ENCODE peak calls at places on chromosomes 16 and 17, in seven cellular contexts. U is HEK293T, F is NCI-H82, E is activated T-cell treated with anti-CD3 and anti-CD28 coated beads for 4 hours, A is mesothelial cell of epicardium, V is GM10248, C is posterior vena cava. S is an unnamed sample.

GRCh38 chr17:78735832-78736525 is 46.1 kb downstream of the CYTH1 start:
- DNase-seq in U (no peak), E (no peak), F (peak), V (no peak), A (no peak), C (no peak), S (no peak)

GRCh38 chr17:55346658-55347057 is 75.0 kb downstream of the MMD start:
- DNase-seq in U (no peak), C (no peak), A (no peak), E (no peak), V (no peak), F (no peak), S (no peak)

GRCh38 chr16:79146-80054 is 1.4 kb downstream of the MPG start:
- DNase-seq in A (no peak), U (no peak), C (no peak), E (no peak), F (no peak), V (no peak), S (no peak)

GRCh38 chr16:62752837-62753236 is 716.6 kb upstream of the CDH8 start:
- DNase-seq in E (no peak), F (no peak), A (no peak), U (no peak), C (no peak), V (no peak), S (no peak)

GRCh38 chr17:80772906-80773242 is 218.8 kb upstream of the CHMP6 start:
- DNase-seq in C (peak), A (no peak), E (no peak), U (no peak), F (no peak), V (no peak), S (peak)

GRCh38 chr16:67801889-67802288 is 4.5 kb downstream of the RANBP10 start:
- DNase-seq in V (no peak), C (no peak), F (no peak), A (no peak), E (peak), U (no peak), S (no peak)

GRCh38 chr17:82031303-82031884 is at the start of gene RAC3:
- DNase-seq in C (no peak), E (no peak), V (peak), F (peak), A (no peak), U (peak), S (no peak)

GRCh38 chr17:50564916-50565315 is 4.4 kb downstream of the CACNA1G start:
- DNase-seq in V (no peak), C (peak), F (peak), U (no peak), E (no peak), A (no peak), S (no peak)

GRCh38 chr17:65985571-65985970 is 206.4 kb downstream of the CEP112 start:
- DNase-seq in E (no peak), C (no peak), V (no peak), F (no peak), A (no peak), U (no peak), S (no peak)

GRCh38 chr16:14486520-14487303 is 143.3 kb downstream of the PARN start:
- DNase-seq in V (no peak), E (no peak), C (peak), A (peak), U (peak), F (peak), S (peak)

GRCh38 chr16:2091722-2092620 is 43.7 kb downstream of the PKD1 start:
- DNase-seq in C (no peak), A (no peak), U (no peak), V (no peak), F (no peak), E (no peak), S (no peak)

GRCh38 chr17:32303861-32304288 is 38.1 kb downstream of the C17orf75 start:
- DNase-seq in V (no peak), C (no peak), F (no peak), A (no peak), U (no peak), E (no peak), S (peak)

GRCh38 chr16:29745126-29745852 is 501 bp downstream of the C16orf54 start:
- DNase-seq in V (peak), A (no peak), F (no peak), C (peak), U (no peak), E (peak), S (no peak)

GRCh38 chr16:88830250-88830649 is 18.5 kb upstream of the APRT start:
- DNase-seq in U (no peak), V (no peak), E (no peak), F (no peak), C (no peak), A (no peak), S (no peak)

GRCh38 chr17:14168582-14168981 is 68.1 kb downstream of the CDRT15 start:
- DNase-seq in E (no peak), F (no peak), A (no peak), U (no peak), V (no peak), C (no peak), S (no peak)

GRCh38 chr16:65392831-65393565 is 271.1 kb upstream of the CDH11 start:
- DNase-seq in U (no peak), V (no peak), E (no peak), C (no peak), F (no peak), A (no peak), S (no peak)

GRCh38 chr17:35709874-35710273 is 21.6 kb upstream of the RASL10B start:
- DNase-seq in C (no peak), A (no peak), E (no peak), V (no peak), U (no peak), F (no peak), S (peak)

GRCh38 chr17:4004517-4005295 is 40.5 kb upstream of the ATP2A3 start:
- DNase-seq in V (peak), U (peak), E (peak), C (peak), A (no peak), F (peak), S (no peak)

GRCh38 chr16:74745926-74746325 is 28.7 kb downstream of the FA2H start:
- DNase-seq in C (no peak), F (no peak), V (no peak), E (no peak), A (no peak), U (no peak), S (no peak)

GRCh38 chr17:12693640-12694039 is 27.9 kb downstream of the MYOCD start:
- DNase-seq in C (no peak), U (no peak), V (no peak), A (no peak), F (no peak), E (no peak), S (no peak)

GRCh38 chr16:83542491-83542890 is 265.3 kb upstream of the HSBP1 start:
- DNase-seq in C (no peak), E (no peak), F (no peak), U (no peak), V (no peak), A (no peak), S (no peak)

GRCh38 chr17:76452102-76452645 is 778 bp downstream of the UBE2O start:
- DNase-seq in A (no peak), F (peak), E (no peak), C (peak), U (no peak), V (peak), S (no peak)

GRCh38 chr17:14859521-14859920 is 405.6 kb downstream of the PMP22 start:
- DNase-seq in E (no peak), U (no peak), V (no peak), F (no peak), C (no peak), A (no peak), S (no peak)

GRCh38 chr17:44362964-44363612 is 565 bp downstream of the FAM171A2 start:
- DNase-seq in A (no peak), C (no peak), U (peak), E (no peak), F (peak), V (peak), S (no peak)

GRCh38 chr17:82090549-82091263 is 7.3 kb downstream of the FASN start:
- DNase-seq in U (no peak), E (no peak), V (no peak), A (no peak), F (no peak), C (no peak), S (no peak)

GRCh38 chr16:67242138-67242730 is 5.0 kb downstream of the FHOD1 start:
- DNase-seq in V (no peak), A (no peak), U (no peak), C (no peak), F (no peak), E (no peak), S (no peak)

GRCh38 chr17:14201087-14201486 is 35.6 kb downstream of the CDRT15 start:
- DNase-seq in E (no peak), F (no peak), U (no peak), A (no peak), V (no peak), C (no peak), S (no peak)